ENCODE peak calls at places on chromosomes 6 and 20, in six cellular contexts. G is stimulated activated CD4-positive, alpha-beta T cell treated with anti-CD3 and anti-CD28 coated beads, Interleukin-2, amount 100 ng/mL, for 48 hours; C is retinal pigment epithelial cell; U is cardiac muscle cell; O is 8988T; P is Peyer's patch. T is an unnamed sample.

GRCh38 chr20:34651200-34651599 is 25.7 kb downstream of the PIGU start:
- DNase-seq in G (no peak), C (no peak), U (no peak), O (no peak), P (no peak), T (no peak)

GRCh38 chr20:57991211-57991841 is 237.1 kb downstream of the ANKRD60 start:
- DNase-seq in G (no peak), C (no peak), U (no peak), O (no peak), P (no peak), T (no peak)

GRCh38 chr6:113763883-113764282 is 93.3 kb upstream of the MARCKS start:
- DNase-seq in G (no peak), C (no peak), U (no peak), O (peak), P (no peak), T (no peak)

GRCh38 chr6:14876778-14877613 is 368.9 kb upstream of the JARID2 start:
- DNase-seq in G (no peak), C (peak), U (no peak), O (no peak), P (no peak), T (no peak)

GRCh38 chr20:50325651-50326050 is 135.0 kb downstream of the CEBPB start:
- DNase-seq in G (no peak), C (no peak), U (no peak), O (no peak), P (no peak), T (no peak)

GRCh38 chr6:168527451-168528210 is 86.6 kb downstream of the SMOC2 start:
- DNase-seq in G (no peak), C (no peak), U (no peak), O (no peak), P (no peak), T (no peak)

GRCh38 chr6:90497411-90497810 is 89.5 kb downstream of the MAP3K7 start:
- DNase-seq in G (no peak), C (no peak), U (no peak), O (no peak), P (no peak), T (no peak)

GRCh38 chr6:148599967-148600426 is 146.8 kb upstream of the UST start:
- DNase-seq in G (no peak), C (no peak), U (no peak), O (no peak), P (no peak), T (no peak)

GRCh38 chr6:111242452-111242851 is 155.1 kb downstream of the SLC16A10 start:
- DNase-seq in G (no peak), C (no peak), U (no peak), O (no peak), P (no peak), T (no peak)

GRCh38 chr6:170575250-170575649 is 9.2 kb downstream of the PDCD2 start:
- DNase-seq in G (no peak), C (no peak), U (no peak), O (no peak), P (no peak), T (no peak)

GRCh38 chr6:127069659-127070279 is 48.7 kb upstream of the RSPO3 start:
- DNase-seq in G (no peak), C (no peak), U (peak), O (no peak), P (no peak), T (no peak)

GRCh38 chr6:168286116-168286515 is 33.5 kb downstream of the DACT2 start:
- DNase-seq in G (no peak), C (no peak), U (no peak), O (no peak), P (peak), T (no peak)

GRCh38 chr6:68343901-68344300 is 291.2 kb upstream of the ADGRB3 start:
- DNase-seq in G (no peak), C (peak), U (peak), O (no peak), P (no peak), T (peak)

GRCh38 chr6:15524736-15525401 is 138.0 kb downstream of the DTNBP1 start:
- DNase-seq in G (no peak), C (no peak), U (no peak), O (no peak), P (no peak), T (no peak)

GRCh38 chr20:18056174-18057105 is 1.3 kb downstream of the OVOL2 start:
- DNase-seq in G (no peak), C (no peak), U (peak), O (peak), P (peak), T (peak)

GRCh38 chr6:165943908-165944307 is 223.7 kb downstream of the TBXT start:
- DNase-seq in G (no peak), C (no peak), U (no peak), O (no peak), P (no peak), T (no peak)

GRCh38 chr6:168264593-168265335 is 54.8 kb downstream of the DACT2 start:
- DNase-seq in G (no peak), C (no peak), U (no peak), O (no peak), P (peak), T (no peak)

GRCh38 chr6:46895930-46896329 is 25.8 kb downstream of the ADGRF5 start:
- DNase-seq in G (no peak), C (no peak), U (no peak), O (no peak), P (no peak), T (no peak)

GRCh38 chr6:129498950-129499870 is 210.8 kb downstream of the ARHGAP18 start:
- DNase-seq in G (no peak), C (peak), U (peak), O (no peak), P (no peak), T (no peak)

GRCh38 chr6:42526616-42527015 is 37.2 kb upstream of the UBR2 start:
- DNase-seq in G (no peak), C (no peak), U (no peak), O (no peak), P (no peak), T (no peak)

GRCh38 chr20:16066571-16066970 is 506.7 kb downstream of the KIF16B start:
- DNase-seq in G (no peak), C (no peak), U (no peak), O (no peak), P (no peak), T (no peak)

GRCh38 chr6:136959471-136959891 is 37.4 kb downstream of the SLC35D3 start:
- DNase-seq in G (no peak), C (no peak), U (peak), O (no peak), P (peak), T (peak)

GRCh38 chr20:58112017-58112781 is 116.3 kb downstream of the ANKRD60 start:
- DNase-seq in G (no peak), C (no peak), U (no peak), O (peak), P (no peak), T (peak)

GRCh38 chr20:59299961-59300340 is 460 bp upstream of the EDN3 start:
- DNase-seq in G (no peak), C (no peak), U (no peak), O (no peak), P (peak), T (no peak)

GRCh38 chr6:152669894-152670293 is 27.8 kb upstream of the MYCT1 start:
- DNase-seq in G (no peak), C (no peak), U (peak), O (no peak), P (no peak), T (no peak)

T was measured in ecto neural progenitor cell.